ENCODE peak calls at places on chromosome 7, in nine cellular contexts. U, Q, L, G, O, J, S, W and Z are unnamed samples.

GRCh38 chr7:17706734-17707133 is 233.6 kb downstream of the SNX13 start:
- DNase-seq in U (peak; percentile 72), Q (peak; percentile 79), L (peak; percentile 38), G (peak; percentile 16), O (peak; percentile 85), J (peak; percentile 46), S (peak; percentile 76), W (peak; percentile 18), Z (peak; percentile 62)

GRCh38 chr7:151725844-151726770 is 150.8 kb downstream of the PRKAG2 start:
- DNase-seq in U (peak; percentile 49), Q (no peak), L (no peak), G (no peak), O (no peak), J (no peak), S (no peak), W (no peak), Z (no peak)

GRCh38 chr7:2530076-2530967 is 10.7 kb downstream of the LFNG start:
- DNase-seq in U (no peak), Q (no peak), L (no peak), G (peak; percentile 55), O (no peak), J (no peak), S (no peak), W (no peak), Z (no peak)

GRCh38 chr7:63080831-63081230 is 917.8 kb upstream of the ZNF722 start:
- DNase-seq in U (no peak), Q (no peak), L (no peak), G (no peak), O (no peak), J (no peak), S (no peak), W (no peak), Z (no peak)

GRCh38 chr7:151735186-151735853 is 141.6 kb downstream of the PRKAG2 start:
- DNase-seq in U (no peak), Q (no peak), L (no peak), G (no peak), O (no peak), J (no peak), S (no peak), W (no peak), Z (no peak)

GRCh38 chr7:143882611-143883078 is 19.3 kb downstream of the TCAF1 start:
- DNase-seq in U (peak; percentile 56), Q (peak; percentile 51), L (peak; percentile 44), G (peak; percentile 40), O (peak; percentile 76), J (no peak), S (peak; percentile 63), W (no peak), Z (peak; percentile 23)

GRCh38 chr7:32164341-32164996 is 94.3 kb upstream of the PDE1C start:
- DNase-seq in U (peak; percentile 76), Q (peak; percentile 11), L (no peak), G (peak; percentile 10), O (peak; percentile 77), J (peak; percentile 38), S (peak; percentile 85), W (no peak), Z (peak; percentile 62)

GRCh38 chr7:155190608-155191536 is 106.8 kb upstream of the INSIG1 start:
- DNase-seq in U (no peak), Q (no peak), L (peak; percentile 40), G (peak; percentile 52), O (peak; percentile 39), J (no peak), S (no peak), W (no peak), Z (no peak)

GRCh38 chr7:36438211-36438610 is 48.5 kb downstream of the ANLN start:
- DNase-seq in U (no peak), Q (no peak), L (no peak), G (no peak), O (no peak), J (no peak), S (no peak), W (no peak), Z (no peak)

GRCh38 chr7:36439624-36440023 is 50.0 kb downstream of the ANLN start:
- DNase-seq in U (no peak), Q (no peak), L (no peak), G (no peak), O (peak; percentile 64), J (no peak), S (no peak), W (no peak), Z (no peak)

GRCh38 chr7:36441344-36442022 is 51.8 kb downstream of the ANLN start:
- DNase-seq in U (no peak), Q (no peak), L (no peak), G (no peak), O (no peak), J (no peak), S (no peak), W (no peak), Z (no peak)

GRCh38 chr7:36440880-36441279 is 51.2 kb downstream of the ANLN start:
- DNase-seq in U (peak; percentile 46), Q (peak; percentile 47), L (no peak), G (no peak), O (peak; percentile 64), J (peak; percentile 13), S (peak; percentile 52), W (no peak), Z (peak; percentile 13)
- TF ChIP-seq CTCF in U (peak; percentile 56), Q (peak; percentile 46), L (peak; percentile 21), G (peak; percentile 31), O (peak; percentile 49), J (peak; percentile 40), S (peak; percentile 43), W (peak; percentile 57), Z (peak; percentile 36)

DNA sequence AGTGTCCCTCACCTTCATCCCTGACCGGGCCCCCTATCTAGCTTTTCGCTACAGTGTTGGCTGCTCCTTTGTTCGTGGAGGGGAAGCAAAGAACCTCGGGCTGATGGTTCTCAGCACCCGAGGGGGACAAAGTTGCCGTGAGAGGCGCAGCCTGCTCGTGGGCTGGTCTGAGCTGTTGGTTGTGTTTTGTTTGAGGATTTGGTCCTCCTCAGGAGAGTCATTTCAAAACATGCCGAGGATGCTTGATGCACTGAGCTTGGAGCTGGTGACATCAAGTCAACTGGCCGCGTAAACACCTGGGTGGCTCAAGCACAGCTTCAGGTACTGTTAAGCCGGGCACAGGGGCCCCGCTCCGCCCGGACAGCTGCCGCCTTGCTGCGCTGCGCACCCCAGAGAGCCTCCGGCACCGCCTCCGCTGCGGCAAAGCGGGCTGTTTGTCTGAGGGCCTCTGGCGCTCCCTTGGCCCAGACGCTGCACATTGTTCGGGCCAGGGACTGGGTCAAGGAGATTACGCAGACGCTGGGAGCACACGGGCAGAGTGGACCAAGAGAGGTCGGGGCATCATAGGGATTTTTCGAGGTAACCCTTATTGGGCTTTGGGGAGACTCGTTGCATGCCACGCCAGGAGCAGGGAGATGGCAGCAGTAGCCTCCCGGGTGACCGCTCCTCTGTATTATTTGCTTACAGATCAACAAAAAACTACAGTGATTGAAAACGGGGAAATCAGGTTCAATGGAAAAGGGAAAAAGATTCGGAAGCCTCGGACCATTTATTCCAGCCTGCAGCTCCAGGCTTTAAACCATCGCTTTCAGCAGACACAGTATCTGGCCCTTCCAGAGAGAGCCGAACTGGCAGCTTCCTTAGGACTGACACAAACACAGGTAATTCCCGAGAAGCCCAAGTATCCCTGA is 1.9 kb downstream of the DLX6 start:
- DNase-seq in U (no peak), Q (no peak), L (no peak), G (no peak), O (no peak), J (no peak), S (no peak), W (no peak), Z (no peak)
- H3K4me3 ChIP-seq in U (no peak overlapping the region), Q (no peak overlapping the region), L (no peak overlapping the region), G (no peak overlapping the region), O (no peak overlapping the region), J (no peak overlapping the region), S (no peak overlapping the region), W (no peak overlapping the region), Z (no peak overlapping the region)

DNA sequence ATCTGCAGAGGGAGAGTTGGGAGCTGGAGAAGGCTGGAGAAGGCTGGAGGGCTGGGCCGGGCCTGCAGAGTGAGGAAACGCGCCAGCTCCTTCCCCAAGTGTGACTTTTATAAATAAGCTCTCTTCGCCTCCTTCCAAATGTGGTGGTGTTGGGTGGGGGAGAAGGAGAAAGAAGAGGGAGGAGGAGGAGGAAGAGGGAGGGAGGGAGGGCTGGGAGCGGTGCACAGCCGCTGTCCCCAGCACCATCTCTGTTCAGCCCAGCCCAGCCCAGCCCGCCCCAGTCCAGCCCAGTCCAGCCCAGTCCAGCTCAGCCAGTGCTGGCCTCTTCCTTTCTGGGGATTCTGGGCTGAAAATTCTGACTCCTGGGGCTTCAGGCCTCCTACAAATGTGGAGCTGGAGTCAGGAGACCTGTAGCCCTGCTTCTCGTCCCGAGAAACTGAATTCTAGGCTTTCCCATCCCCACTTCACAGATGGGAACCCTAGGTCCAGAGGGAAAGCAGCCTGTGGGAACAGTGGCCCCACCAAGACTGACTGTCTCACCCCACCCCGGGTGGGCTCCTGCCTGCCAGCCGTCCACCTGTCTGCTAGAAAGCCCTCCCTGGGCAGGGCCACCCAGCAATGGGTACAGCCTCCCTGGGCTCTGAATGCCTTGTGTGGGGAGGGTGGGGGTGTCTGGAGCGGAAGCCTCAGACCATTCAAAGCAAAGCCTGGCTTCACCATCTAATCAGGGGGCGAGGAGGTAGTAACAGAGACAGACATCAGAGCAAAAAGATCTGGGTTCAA is 2.3 kb downstream of the STX1A start:
- DNase-seq in U (peak; percentile 26), Q (peak; percentile 37), L (no peak), G (no peak), O (peak; percentile 23), J (no peak), S (peak; percentile 63), W (no peak), Z (no peak)
- TF ChIP-seq CTCF in U (no peak), Q (no peak), L (no peak), G (no peak), O (no peak), J (no peak), S (no peak), W (no peak), Z (no peak)

GRCh38 chr7:102322202-102322715 is 34.0 kb downstream of the SPDYE6 start:
- DNase-seq in U (no peak), Q (no peak), L (no peak), G (no peak), O (peak; percentile 21), J (no peak), S (no peak), W (no peak), Z (no peak)

GRCh38 chr7:102320181-102320580 is 33.5 kb downstream of the SH2B2 start:
- DNase-seq in U (no peak), Q (no peak), L (no peak), G (no peak), O (no peak), J (no peak), S (no peak), W (no peak), Z (no peak)

GRCh38 chr7:102320601-102321350 is 34.1 kb downstream of the SH2B2 start:
- DNase-seq in U (no peak), Q (no peak), L (no peak), G (no peak), O (no peak), J (no peak), S (no peak), W (no peak), Z (no peak)

GRCh38 chr7:102319671-102320070 is 33.0 kb downstream of the SH2B2 start:
- DNase-seq in U (no peak), Q (no peak), L (no peak), G (no peak), O (no peak), J (no peak), S (no peak), W (no peak), Z (no peak)

DNA sequence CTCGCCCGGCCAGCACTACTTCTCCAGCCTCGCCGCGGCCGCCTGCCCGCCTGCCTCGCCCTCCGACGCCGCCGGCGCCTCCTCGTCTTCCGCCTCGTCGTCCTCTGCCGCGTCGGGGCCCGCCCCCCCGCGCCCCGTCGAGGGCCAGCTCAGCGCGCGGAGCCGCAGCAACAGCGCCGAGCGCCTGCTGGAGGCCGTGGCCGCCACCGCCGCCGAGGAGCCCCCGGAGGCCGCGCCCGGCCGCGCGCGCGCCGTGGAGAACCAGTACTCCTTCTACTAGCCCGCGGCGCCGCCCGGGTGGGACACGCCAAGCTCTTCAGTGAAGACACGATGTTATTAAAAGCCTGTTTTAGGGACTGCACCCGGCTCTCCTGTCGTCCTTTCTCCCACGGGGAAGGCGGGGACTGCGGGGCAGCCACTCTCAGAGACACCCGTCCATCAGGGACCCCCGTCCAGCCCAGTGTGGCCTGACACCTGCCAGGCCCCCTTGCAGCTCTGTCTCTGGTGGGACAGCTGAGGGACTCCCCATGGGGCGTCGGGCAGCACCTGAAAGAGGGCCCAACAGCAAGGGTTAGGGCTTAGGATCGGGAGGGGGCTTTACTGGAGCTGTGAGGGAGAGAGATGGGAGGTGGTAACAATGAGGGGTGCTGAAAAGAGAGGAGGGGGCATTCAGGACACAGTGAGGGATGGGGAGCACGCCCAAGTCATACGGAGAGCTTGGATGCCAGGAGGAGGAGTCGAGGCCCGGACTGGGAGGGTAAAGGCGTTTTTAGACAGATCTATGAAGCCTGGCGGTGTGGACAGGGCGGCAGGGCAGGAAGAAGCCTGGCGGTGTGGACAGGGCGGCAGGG is 34.7 kb downstream of the SPDYE6 start:
- DNase-seq in U (no peak), Q (no peak), L (no peak), G (peak; percentile 33), O (peak; percentile 41), J (no peak), S (no peak), W (no peak), Z (no peak)
- H3K4me3 ChIP-seq in U (no peak overlapping the region), Q (no peak overlapping the region), L (no peak overlapping the region), G (no peak overlapping the region), O (no peak overlapping the region), J (no peak overlapping the region), S (no peak overlapping the region), W (no peak overlapping the region), Z (no peak overlapping the region)